ENCODE peak calls at places on chromosome 20, in eight cellular contexts. J is HepG2, I is transverse colon, M is GM12878, B is vagina, F is GM23338, S is stomach, K is sigmoid colon. G is an unnamed sample. For H3K4me1, the result is how much of the 10 kb centered on the place peaks cover.

GRCh38 chr20:24163501-24163900 is 174.9 kb upstream of the GGTLC1 start:
- DNase-seq in J (no peak), I (no peak), M (no peak), B (no peak), F (no peak), S (no peak), K (no peak), G (no peak)

GRCh38 chr20:56815796-56816195 is 186.7 kb downstream of the TFAP2C start:
- DNase-seq in J (no peak), I (no peak), M (no peak), B (no peak), F (no peak), S (no peak), K (no peak), G (no peak)

GRCh38 chr20:14189794-14190402 is 147.5 kb downstream of the FLRT3 start:
- DNase-seq in J (peak), I (no peak), M (no peak), B (no peak), F (peak), S (no peak), K (no peak), G (no peak)

GRCh38 chr20:58956078-58956477 is 25.0 kb upstream of the NELFCD start:
- DNase-seq in J (peak), I (no peak), M (no peak), B (no peak), F (no peak), S (no peak), K (no peak), G (no peak)

GRCh38 chr20:59331721-59332329 is 31.4 kb downstream of the EDN3 start:
- DNase-seq in J (no peak), I (no peak), M (no peak), B (no peak), F (no peak), S (no peak), K (no peak), G (no peak)

GRCh38 chr20:34771680-34772081 is 53.8 kb downstream of the NCOA6 start:
- DNase-seq in J (no peak), I (no peak), M (no peak), B (no peak), F (no peak), S (no peak), K (no peak), G (no peak)

GRCh38 chr20:50560867-50561266 is 50.7 kb downstream of the PTPN1 start:
- DNase-seq in J (no peak), I (no peak), M (no peak), B (no peak), F (no peak), S (no peak), K (no peak), G (no peak)

GRCh38 chr20:52190437-52191131 is 995 bp downstream of the ZFP64 start:
- DNase-seq in J (peak), I (peak), M (no peak), B (no peak), F (peak), S (peak), K (no peak), G (no peak)

GRCh38 chr20:46325788-46326472 is 17.6 kb upstream of the CDH22 start:
- DNase-seq in J (no peak), I (no peak), M (no peak), B (no peak), F (no peak), S (no peak), K (no peak), G (no peak)

GRCh38 chr20:53949319-53949839 is 121.0 kb downstream of the BCAS1 start:
- DNase-seq in J (no peak), I (peak), M (no peak), B (no peak), F (no peak), S (peak), K (no peak), G (no peak)

GRCh38 chr20:34618676-34619075 is 58.2 kb downstream of the PIGU start:
- DNase-seq in J (no peak), I (no peak), M (no peak), B (no peak), F (no peak), S (no peak), K (no peak), G (no peak)

GRCh38 chr20:63007472-63007721 is 633 bp upstream of the BHLHE23 start:
- DNase-seq in J (no peak), I (no peak), M (no peak), B (no peak), F (no peak), S (no peak), K (no peak), G (no peak)

GRCh38 chr20:43287637-43288036 is 97.9 kb upstream of the PTPRT start:
- DNase-seq in J (no peak), I (no peak), M (no peak), B (no peak), F (no peak), S (no peak), K (no peak), G (no peak)

GRCh38 chr20:39176457-39176856 is 214.3 kb downstream of the DHX35 start:
- DNase-seq in J (no peak), I (no peak), M (no peak), B (no peak), F (no peak), S (no peak), K (no peak), G (no peak)

GRCh38 chr20:62724692-62725595 is 16.3 kb downstream of the NTSR1 start:
- DNase-seq in J (no peak), I (no peak), M (no peak), B (no peak), F (no peak), S (no peak), K (peak), G (no peak)

GRCh38 chr20:40838516-40838915 is 149.5 kb upstream of the MAFB start:
- DNase-seq in J (no peak), I (no peak), M (no peak), B (no peak), F (no peak), S (no peak), K (no peak), G (no peak)

GRCh38 chr20:38387953-38388352 is 41.7 kb downstream of the LBP start:
- DNase-seq in J (no peak), I (no peak), M (no peak), B (no peak), F (peak), S (no peak), K (no peak), G (no peak)

GRCh38 chr20:4720977-4721349 is 746 bp upstream of the PRND start:
- DNase-seq in J (no peak), I (no peak), M (no peak), B (no peak), F (peak), S (no peak), K (no peak), G (no peak)

GRCh38 chr20:11716239-11716944 is 201.3 kb upstream of the BTBD3 start:
- DNase-seq in J (peak), I (no peak), M (no peak), B (no peak), F (peak), S (no peak), K (no peak), G (no peak)

GRCh38 chr20:44966030-44966961 is at the start of gene STK4:
- DNase-seq in J (peak), I (peak), M (peak), B (peak), F (peak), S (peak), K (peak), G (peak)

GRCh38 chr20:18705906-18706305 is 107.7 kb upstream of the SCP2D1 start:
- DNase-seq in J (no peak), I (no peak), M (no peak), B (no peak), F (no peak), S (no peak), K (no peak), G (no peak)

GRCh38 chr20:48804300-48804980 is 23.4 kb downstream of the PREX1 start:
- DNase-seq in J (no peak), I (no peak), M (no peak), B (no peak), F (no peak), S (no peak), K (no peak), G (no peak)

GRCh38 chr20:48657426-48658197 is 170.2 kb downstream of the PREX1 start:
- DNase-seq in J (peak), I (peak), M (peak), B (no peak), F (peak), S (peak), K (peak), G (peak)

GRCh38 chr20:62258499-62259293 is 20.4 kb downstream of the OSBPL2 start:
- DNase-seq in J (no peak), I (no peak), M (no peak), B (no peak), F (no peak), S (no peak), K (peak), G (no peak)

GRCh38 chr20:19903168-19903676 is 113.9 kb upstream of the NAA20 start:
- DNase-seq in J (peak), I (peak), M (no peak), B (no peak), F (peak), S (peak), K (peak), G (peak)

GRCh38 chr20:50431066-50431450 is 79.1 kb upstream of the PTPN1 start:
- DNase-seq in J (no peak), I (no peak), M (no peak), B (no peak), F (no peak), S (no peak), K (no peak), G (peak)

GRCh38 chr20:10648651-10649050 is 25.1 kb downstream of the JAG1 start:
- DNase-seq in J (no peak), I (peak), M (peak), B (no peak), F (no peak), S (no peak), K (no peak), G (no peak)

GRCh38 chr20:63212792-63213191 is 3.1 kb downstream of the YTHDF1 start:
- DNase-seq in J (no peak), I (no peak), M (no peak), B (no peak), F (no peak), S (no peak), K (no peak), G (no peak)

GRCh38 chr20:51734876-51735499 is 33.2 kb downstream of the ATP9A start:
- DNase-seq in J (peak), I (no peak), M (no peak), B (no peak), F (no peak), S (no peak), K (no peak), G (no peak)

GRCh38 chr20:47233333-47234188 is 122.9 kb downstream of the ZMYND8 start:
- DNase-seq in J (peak), I (no peak), M (no peak), B (no peak), F (no peak), S (no peak), K (no peak), G (no peak)

DNA sequence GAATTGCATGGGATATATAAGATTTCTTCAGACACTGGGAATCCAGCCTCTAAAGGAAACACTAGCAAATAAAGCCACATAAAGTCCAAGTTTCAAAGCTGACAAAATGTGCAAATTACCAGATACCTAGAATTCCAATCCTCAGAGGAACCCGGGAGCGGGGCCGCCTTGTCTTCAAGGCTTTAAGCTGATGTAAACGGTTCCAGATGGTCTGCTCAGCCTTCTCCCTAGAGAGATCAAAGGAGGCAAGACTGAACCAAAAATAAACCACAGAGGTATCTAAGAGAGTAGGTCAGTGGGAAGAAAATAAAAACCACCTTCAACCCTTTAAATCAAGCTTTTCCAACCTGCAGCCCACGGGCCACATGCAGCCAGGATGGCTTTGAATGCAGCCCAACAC is 9.3 kb downstream of the CDK5RAP1 start:
- DNase-seq in J (no peak), I (no peak), M (no peak), B (no peak), F (no peak), S (no peak), K (no peak), G (no peak)
- TF ChIP-seq CTCF in J (no peak), I (no peak), M (no peak), B (no peak), F (no peak), S (no peak), K (no peak), G (no peak)

DNA sequence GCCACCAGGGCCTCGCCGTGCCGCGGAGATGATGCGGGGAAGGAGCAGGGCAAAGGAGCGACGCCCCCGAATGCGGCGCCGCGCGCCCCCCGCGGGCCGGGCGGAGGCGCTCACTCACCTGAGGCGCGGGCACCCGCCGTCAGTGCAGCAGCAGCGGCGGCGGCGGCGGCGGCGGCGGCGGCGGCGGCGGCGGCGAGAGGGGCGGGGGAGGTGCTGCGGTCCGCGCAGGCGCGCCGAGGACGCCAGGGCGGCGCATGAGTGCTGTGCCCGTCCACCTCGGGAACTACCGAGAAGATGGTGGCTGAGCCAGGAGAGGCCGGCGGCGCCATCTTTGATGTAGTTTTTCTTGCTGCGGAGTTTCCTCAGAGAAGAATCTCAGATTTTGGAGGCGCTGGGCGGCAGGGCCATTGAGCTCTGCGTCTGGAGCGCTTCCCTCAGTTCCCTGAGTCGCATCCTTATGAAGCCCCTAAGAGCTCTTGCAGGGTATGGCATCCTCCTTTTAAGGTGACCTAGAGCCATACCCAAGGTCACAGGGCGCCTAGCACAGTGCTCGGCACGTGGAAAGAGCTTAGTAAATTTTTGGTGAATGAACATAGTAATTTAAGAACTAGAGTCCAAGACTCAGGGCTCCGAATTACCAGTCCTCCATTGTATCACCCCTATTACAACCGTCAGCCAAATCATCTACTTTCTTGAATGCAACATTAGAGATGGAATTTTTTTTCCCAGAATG is at the start of gene NDRG3:
- DNase-seq in J (peak), I (peak), M (peak), B (no peak), F (peak), S (peak), K (peak), G (peak)
- TF ChIP-seq POLR2AphosphoS5 in J (peak), I (no peak), M (peak), B (peak), F (peak), S (no peak), K (peak), G (peak)

GRCh38 chr20:32355417-32355841 is 2.7 kb upstream of the ASXL1 start:
- DNase-seq in J (peak), I (no peak), M (peak), B (no peak), F (no peak), S (no peak), K (no peak), G (no peak)
- H3K4me1 ChIP-seq in J (half or more), I (under half), M (under half), B (under half), F (under half), S (under half), K (under half), G (under half)

DNA sequence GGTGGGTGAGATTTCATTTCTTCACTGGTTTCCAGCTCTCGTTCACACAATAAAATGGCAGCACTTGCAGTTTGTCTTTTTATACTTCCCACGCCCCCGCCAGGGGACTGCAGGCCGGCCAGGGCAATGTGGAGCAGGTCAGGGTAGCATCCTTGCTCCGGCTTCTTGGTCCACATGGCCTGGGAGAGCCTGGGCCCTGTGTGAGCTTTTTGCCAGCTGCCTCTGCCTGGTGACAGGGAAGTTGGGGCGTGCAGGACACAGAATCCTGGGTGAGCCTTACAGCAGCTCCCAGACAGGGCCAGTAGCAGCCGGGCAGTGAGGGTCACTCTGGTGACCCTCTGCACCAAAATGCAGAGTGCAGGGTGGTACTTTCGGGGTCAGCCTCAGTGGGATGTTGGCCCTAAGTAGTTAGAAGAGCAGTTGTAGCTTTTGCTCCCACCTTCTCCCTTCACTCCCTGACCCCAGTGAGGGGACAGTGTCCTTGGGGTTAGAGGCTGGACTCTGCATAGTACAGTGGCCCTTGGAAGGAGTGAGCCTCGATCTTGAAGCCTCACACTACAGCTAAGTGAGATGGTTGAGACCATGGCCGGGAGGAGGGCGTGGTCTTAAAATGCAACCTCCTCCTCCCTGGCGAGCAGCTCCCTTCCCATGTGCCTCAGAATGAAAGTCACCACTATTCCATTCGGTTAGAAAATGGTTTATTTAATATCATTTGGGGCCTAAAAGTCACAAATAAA is 23.8 kb downstream of the PYGB start:
- DNase-seq in J (no peak), I (peak), M (no peak), B (no peak), F (no peak), S (peak), K (peak), G (no peak)
- TF ChIP-seq CTCF in J (no peak), I (no peak), M (no peak), B (no peak), F (no peak), S (no peak), K (no peak), G (no peak)